ENCODE peak calls at places on chromosomes 11 and 22, in nine cellular contexts. V is PC-9, K is uterus, F is pancreas, X is AG10803, W is stomach, Q is epithelial cell of esophagus, R is IMR-90, E is psoas muscle. M is an unnamed sample.

GRCh38 chr22:35690001-35690400 is 27.7 kb upstream of the APOL5 start:
- DNase-seq in V (no peak), K (no peak), F (no peak), X (no peak), W (no peak), Q (no peak), R (no peak), E (no peak), M (no peak)

GRCh38 chr11:76793391-76793811 is 10.2 kb downstream of the TSKU start:
- DNase-seq in V (no peak), K (no peak), F (no peak), X (no peak), W (peak), Q (no peak), R (no peak), E (no peak), M (no peak)

GRCh38 chr22:24104307-24105017 is 76.8 kb upstream of the SUSD2 start:
- DNase-seq in V (no peak), K (no peak), F (peak), X (no peak), W (no peak), Q (no peak), R (no peak), E (no peak), M (no peak)

GRCh38 chr11:128210148-128210940 is 377.0 kb downstream of the ETS1 start:
- DNase-seq in V (peak), K (peak), F (no peak), X (peak), W (no peak), Q (peak), R (peak), E (no peak), M (peak)

GRCh38 chr11:129460714-129461113 is 85.1 kb downstream of the BARX2 start:
- DNase-seq in V (peak), K (no peak), F (no peak), X (no peak), W (peak), Q (no peak), R (no peak), E (no peak), M (no peak)

GRCh38 chr11:111665779-111666178 is 63.5 kb downstream of the SIK2 start:
- DNase-seq in V (no peak), K (no peak), F (no peak), X (peak), W (no peak), Q (peak), R (peak), E (no peak), M (peak)

GRCh38 chr11:112050721-112051120 is 23.1 kb downstream of the PIH1D2 start:
- DNase-seq in V (no peak), K (no peak), F (no peak), X (no peak), W (no peak), Q (no peak), R (no peak), E (no peak), M (no peak)

GRCh38 chr11:35632301-35632700 is 14.0 kb downstream of the FJX1 start:
- DNase-seq in V (no peak), K (no peak), F (no peak), X (peak), W (no peak), Q (peak), R (peak), E (no peak), M (peak)

GRCh38 chr11:46239801-46240061 is 37.7 kb upstream of the CREB3L1 start:
- DNase-seq in V (no peak), K (no peak), F (no peak), X (peak), W (no peak), Q (peak), R (peak), E (no peak), M (peak)

GRCh38 chr11:22431074-22431473 is 92.9 kb downstream of the SLC17A6 start:
- DNase-seq in V (no peak), K (no peak), F (no peak), X (no peak), W (no peak), Q (no peak), R (no peak), E (no peak), M (no peak)

DNA sequence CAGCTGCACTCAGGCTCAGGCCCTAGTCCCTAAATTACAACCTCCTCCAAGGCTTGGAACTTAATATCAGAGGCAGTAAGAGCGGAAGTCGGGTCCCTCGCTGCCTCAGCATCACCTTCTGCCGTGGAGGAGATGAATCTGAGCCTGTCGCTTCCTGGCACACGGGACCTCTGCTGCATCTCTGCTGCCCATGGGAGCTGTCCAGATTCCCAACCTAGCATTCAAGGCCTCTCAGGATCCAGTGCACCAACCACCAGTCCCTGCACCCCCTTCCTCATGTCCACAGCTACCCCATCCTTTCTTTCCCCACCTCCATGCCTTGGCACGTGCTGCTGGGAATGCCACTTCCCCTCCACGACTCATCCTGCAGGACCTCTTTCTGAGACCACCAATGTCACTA is 2.5 kb upstream of the PTGDR2 start:
- DNase-seq in V (no peak), K (no peak), F (no peak), X (no peak), W (no peak), Q (no peak), R (no peak), E (peak), M (no peak)
- TF ChIP-seq CTCF in V (no peak), K (no peak), F (no peak), X (no peak), W (no peak), Q (no peak), R (no peak), E (no peak), M (no peak)

DNA sequence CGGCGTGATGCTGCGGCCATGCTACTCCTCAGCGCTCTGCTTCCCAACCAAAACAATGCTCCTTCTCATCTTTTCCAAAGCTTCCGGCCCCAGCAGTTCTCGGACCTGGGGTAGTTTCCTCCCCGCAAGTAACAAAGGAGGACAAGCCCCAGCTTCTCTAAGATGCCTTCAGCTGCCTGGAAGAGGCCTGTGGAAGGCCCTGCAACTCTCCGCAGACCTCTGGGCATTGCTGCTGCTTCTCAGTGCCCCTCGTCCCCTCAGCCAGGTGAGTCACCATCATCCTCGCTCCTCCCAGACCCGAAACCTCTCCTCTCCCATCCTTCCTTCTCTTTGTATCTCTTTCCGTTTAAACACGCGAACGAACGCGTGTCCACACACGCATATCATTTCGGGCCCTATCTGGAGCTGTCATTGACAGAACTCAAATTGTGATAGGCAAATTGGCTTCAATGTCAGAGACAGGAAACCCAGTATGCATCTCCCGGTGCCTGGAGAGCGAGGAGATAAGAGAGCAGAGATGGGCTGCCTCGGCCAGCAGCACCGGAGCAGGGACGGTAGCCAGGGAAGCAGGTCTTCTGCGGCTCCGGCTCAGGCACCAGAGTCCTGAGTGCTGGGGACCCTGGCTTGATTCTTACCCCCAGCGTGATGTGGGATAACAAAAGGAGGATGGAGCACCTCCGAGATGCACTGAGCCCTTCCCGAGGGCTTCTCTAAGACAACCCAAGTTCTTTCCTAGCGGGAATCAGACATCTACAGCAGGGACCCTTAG is 22.0 kb upstream of the JAM3 start:
- DNase-seq in V (no peak), K (no peak), F (peak), X (no peak), W (no peak), Q (no peak), R (no peak), E (no peak), M (no peak)
- H3K4me3 ChIP-seq in V (no peak), K (no peak), F (no peak), X (peak), W (no peak), Q (no peak), R (no peak), E (peak), M (no peak)

DNA sequence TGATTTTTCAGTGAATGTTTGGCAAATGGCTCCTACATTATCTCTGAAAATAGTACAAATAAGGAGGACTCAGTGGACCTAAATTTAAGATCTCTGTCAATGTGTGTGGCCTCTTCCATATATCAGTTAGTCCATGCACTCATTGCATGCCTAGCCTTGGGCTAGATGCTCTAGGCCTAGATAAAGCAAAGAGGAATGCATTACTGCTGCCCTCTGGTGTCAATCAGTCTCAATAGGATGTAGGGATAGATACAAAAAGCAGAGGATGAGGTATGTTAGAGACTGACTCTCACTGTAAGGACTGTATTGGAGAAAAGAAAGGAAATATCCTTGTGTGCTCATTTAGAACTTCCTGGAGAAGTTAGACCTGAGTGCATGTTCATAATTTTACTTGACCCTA is 42.0 kb downstream of the MS4A2 start:
- DNase-seq in V (peak), K (peak), F (no peak), X (no peak), W (no peak), Q (peak), R (no peak), E (no peak), M (peak)
- TF ChIP-seq CTCF in V (peak), K (no peak), F (no peak), X (peak), W (peak), Q (peak), R (no peak), E (no peak), M (no peak)

GRCh38 chr11:122692444-122692843 is 36.9 kb downstream of the UBASH3B start:
- DNase-seq in V (peak), K (no peak), F (no peak), X (no peak), W (no peak), Q (no peak), R (no peak), E (no peak), M (no peak)

GRCh38 chr11:122690292-122690691 is 34.8 kb downstream of the UBASH3B start:
- DNase-seq in V (peak), K (no peak), F (no peak), X (no peak), W (no peak), Q (no peak), R (no peak), E (no peak), M (no peak)

GRCh38 chr11:122695076-122695620 is 39.6 kb downstream of the UBASH3B start:
- DNase-seq in V (no peak), K (no peak), F (no peak), X (no peak), W (no peak), Q (no peak), R (no peak), E (no peak), M (no peak)

GRCh38 chr11:122691751-122692150 is 36.2 kb downstream of the UBASH3B start:
- DNase-seq in V (no peak), K (no peak), F (no peak), X (peak), W (no peak), Q (no peak), R (no peak), E (no peak), M (no peak)

DNA sequence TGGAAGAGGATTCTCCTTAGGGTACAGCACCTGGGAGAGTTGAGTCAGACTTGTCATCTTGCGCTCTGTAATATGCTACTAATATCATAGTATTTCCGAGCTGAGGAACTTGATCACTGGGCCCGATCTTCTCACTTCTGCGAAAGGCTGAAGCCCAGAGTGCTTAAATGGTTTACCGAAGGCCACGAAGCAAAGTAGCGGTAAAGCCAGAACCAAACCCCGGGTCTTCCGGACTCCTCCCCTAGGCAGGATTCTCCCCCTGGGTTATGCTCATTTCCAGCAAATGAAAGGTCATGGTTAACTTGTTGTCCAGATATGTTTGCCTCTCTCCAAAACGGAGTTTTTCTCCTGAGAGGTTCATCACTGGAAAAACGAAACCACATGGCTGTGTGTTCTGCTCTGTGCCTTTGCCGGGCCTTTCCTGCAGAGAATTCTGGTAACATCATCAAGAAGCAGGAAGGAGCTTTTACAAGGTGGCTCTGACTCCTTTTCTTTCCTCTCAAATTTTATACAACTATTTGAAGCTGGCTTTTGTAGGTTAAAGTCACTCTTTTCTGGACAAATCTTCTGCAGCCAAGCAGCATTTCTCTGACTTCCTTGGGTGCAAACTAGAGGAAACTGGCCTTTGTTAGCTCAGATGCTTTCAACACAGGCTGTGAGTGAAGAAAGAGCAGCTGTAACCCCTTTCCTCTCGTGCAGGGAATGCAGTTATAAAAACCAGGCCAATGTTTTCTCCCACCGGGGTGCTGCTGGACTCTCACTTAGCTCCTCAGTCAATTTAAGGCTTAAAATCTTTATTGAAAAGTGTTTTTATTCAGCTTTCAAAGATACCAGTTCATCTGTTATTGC is 35.5 kb downstream of the UBASH3B start:
- DNase-seq in V (peak), K (no peak), F (no peak), X (peak), W (no peak), Q (no peak), R (peak), E (no peak), M (peak)
- H3K4me3 ChIP-seq in V (no peak), K (no peak), F (no peak), X (peak), W (peak), Q (no peak), R (no peak), E (peak), M (peak)

GRCh38 chr11:63906585-63906984 is 10.4 kb downstream of the RCOR2 start:
- DNase-seq in V (no peak), K (no peak), F (no peak), X (no peak), W (peak), Q (peak), R (peak), E (no peak), M (peak)
- TF ChIP-seq CTCF in V (peak), K (no peak), F (no peak), X (peak), W (no peak), Q (peak), R (peak), E (no peak), M (no peak)

GRCh38 chr11:96635655-96636054 is 245.8 kb downstream of the JRKL start:
- DNase-seq in V (no peak), K (no peak), F (no peak), X (no peak), W (no peak), Q (no peak), R (no peak), E (peak), M (no peak)
- H3K4me3 ChIP-seq in V (no peak), K (no peak), F (no peak), X (no peak), W (no peak), Q (no peak), R (no peak), E (no peak), M (no peak)

DNA sequence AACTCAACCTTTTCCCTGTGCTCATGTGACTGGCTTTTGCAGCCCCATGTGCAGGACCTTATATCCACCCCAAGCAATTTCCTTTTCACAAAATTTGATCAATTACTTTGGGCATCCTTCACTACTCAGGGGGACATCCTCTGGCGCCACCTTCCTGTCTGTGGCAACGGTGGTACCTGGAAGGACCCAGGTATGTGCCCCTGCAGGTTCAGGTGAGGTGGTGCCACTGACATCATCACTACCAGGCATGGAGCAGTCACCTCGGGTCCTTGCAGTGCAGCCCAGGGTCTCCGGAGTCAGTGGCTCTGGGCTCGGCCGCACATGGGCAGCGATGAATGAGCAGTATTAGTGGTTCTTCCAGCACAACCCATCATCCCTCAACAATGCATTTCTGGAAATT is 37.7 kb upstream of the B3GAT1 start:
- DNase-seq in V (no peak), K (no peak), F (no peak), X (no peak), W (no peak), Q (no peak), R (no peak), E (no peak), M (no peak)
- TF ChIP-seq CTCF in V (no peak), K (no peak), F (no peak), X (no peak), W (no peak), Q (no peak), R (no peak), E (no peak), M (no peak)

GRCh38 chr22:40436460-40437431 is 66.4 kb downstream of the SGSM3 start:
- DNase-seq in V (peak), K (peak), F (no peak), X (peak), W (no peak), Q (peak), R (peak), E (no peak), M (peak)
- H3K4me3 ChIP-seq in V (no peak), K (peak), F (no peak), X (peak), W (no peak), Q (no peak), R (peak), E (peak), M (peak)

DNA sequence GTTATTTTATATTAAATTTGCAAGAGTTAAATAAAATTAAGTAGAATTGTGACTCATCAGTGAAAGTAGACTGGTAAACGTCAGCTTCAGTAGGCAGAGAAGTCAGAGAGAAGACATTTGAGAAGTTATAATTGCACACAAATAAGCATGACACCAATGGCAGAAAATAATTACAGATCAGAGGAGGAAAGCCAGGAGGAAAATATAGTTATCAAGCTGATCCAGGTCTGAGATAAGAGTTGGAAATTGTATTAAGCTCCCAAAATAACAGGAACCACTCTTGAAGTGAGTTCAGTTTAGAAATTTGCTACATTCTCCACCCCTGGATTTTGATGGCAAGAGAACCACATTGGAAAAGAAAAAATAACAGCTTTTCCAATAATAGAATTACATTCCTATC is 533.8 kb upstream of the CHORDC1 start:
- DNase-seq in V (no peak), K (no peak), F (no peak), X (no peak), W (no peak), Q (no peak), R (no peak), E (no peak), M (no peak)
- TF ChIP-seq CTCF in V (no peak), K (no peak), F (no peak), X (no peak), W (no peak), Q (no peak), R (no peak), E (no peak), M (no peak)

M was measured in fibroblast of villous mesenchyme.